ENCODE peak calls at places on chromosomes 12 and 14, in nine cellular contexts. J, G, M, R, D, Z, L, T and A are unnamed samples.

GRCh38 chr14:78989246-78989645 is 819.1 kb downstream of the NRXN3 start:
- DNase-seq in G (no peak), R (no peak), Z (no peak), M (no peak), T (no peak), D (no peak), J (no peak), L (no peak), A (no peak)

GRCh38 chr12:17954788-17955187 is 135.2 kb downstream of the RERGL start:
- DNase-seq in R (no peak), G (peak; percentile 0), M (no peak), T (no peak), D (no peak), J (no peak), L (no peak), Z (no peak), A (no peak)

GRCh38 chr14:95943699-95944098 is 67.1 kb downstream of the TUNAR start:
- DNase-seq in J (no peak), T (no peak), M (no peak), L (no peak), G (no peak), R (no peak), D (no peak), Z (no peak), A (no peak)

GRCh38 chr14:90660865-90661570 is 155.2 kb downstream of the TTC7B start:
- DNase-seq in G (no peak), D (peak; percentile 87), J (no peak), L (no peak), Z (no peak), M (peak; percentile 19), T (no peak), R (no peak), A (no peak)

GRCh38 chr12:101018540-101018939 is 191.5 kb downstream of the SLC5A8 start:
- DNase-seq in D (no peak), M (no peak), T (peak; percentile 44), L (peak; percentile 72), G (peak; percentile 43), J (no peak), R (no peak), Z (no peak), A (peak; percentile 67)

GRCh38 chr14:64654931-64655330 is 49.3 kb upstream of the PLEKHG3 start:
- DNase-seq in D (no peak), G (no peak), L (no peak), Z (no peak), R (no peak), J (no peak), T (no peak), M (no peak), A (no peak)

GRCh38 chr12:84599539-84599938 is 313.1 kb downstream of the SLC6A15 start:
- DNase-seq in J (no peak), D (no peak), G (peak; percentile 7), T (no peak), L (no peak), R (no peak), M (no peak), Z (no peak), A (no peak)

GRCh38 chr12:103957865-103958388 is 7.7 kb upstream of the TDG start:
- DNase-seq in G (no peak), L (no peak), T (no peak), J (no peak), D (no peak), R (no peak), Z (no peak), M (no peak), A (no peak)

GRCh38 chr12:107058190-107058589 is 35.2 kb downstream of the CRY1 start:
- DNase-seq in D (no peak), R (no peak), L (no peak), Z (no peak), J (no peak), M (no peak), T (no peak), G (no peak), A (no peak)

GRCh38 chr14:77641534-77642341 is 25.3 kb upstream of the SPTLC2 start:
- DNase-seq in D (peak; percentile 80), J (peak; percentile 79), T (peak; percentile 65), L (peak; percentile 81), R (peak; percentile 78), M (peak; percentile 23), Z (peak; percentile 81), G (no peak), A (peak; percentile 91)

GRCh38 chr12:28781671-28782652 is 367.1 kb upstream of the FAR2 start:
- DNase-seq in T (no peak), G (no peak), Z (no peak), D (no peak), M (no peak), L (no peak), R (no peak), J (no peak), A (no peak)

GRCh38 chr12:89574736-89575208 is 48.9 kb upstream of the POC1B start:
- DNase-seq in L (peak; percentile 50), D (no peak), M (no peak), G (peak; percentile 64), Z (no peak), J (no peak), T (peak; percentile 87), R (no peak), A (peak; percentile 44)

GRCh38 chr12:70983692-70984091 is 63.2 kb upstream of the PTPRR start:
- DNase-seq in R (no peak), Z (no peak), G (no peak), D (no peak), L (no peak), J (no peak), M (no peak), T (no peak), A (no peak)

GRCh38 chr14:95500772-95501401 is 15.6 kb downstream of the SYNE3 start:
- DNase-seq in L (peak; percentile 89), M (no peak), D (peak; percentile 34), R (no peak), J (no peak), G (no peak), T (peak; percentile 84), Z (no peak), A (peak; percentile 88)

GRCh38 chr12:51076235-51076930 is 7.0 kb downstream of the CSRNP2 start:
- DNase-seq in G (no peak), L (no peak), Z (no peak), D (no peak), M (no peak), R (no peak), T (no peak), J (peak; percentile 42), A (no peak)